ENCODE peak calls at places on chromosome 21, in four cellular contexts. I is GM04504; K is stimulated activated CD4-positive, alpha-beta T cell treated with anti-CD3 and anti-CD28 coated beads, Interleukin-15, amount 100 ng/mL, for 1 hour; R is GM03348. Q is an unnamed sample.

GRCh38 chr21:35045539-35046222 is 3.4 kb downstream of the RUNX1 start:
- DNase-seq in R (no peak), K (no peak), I (no peak), Q (no peak)

GRCh38 chr21:33428669-33429068 is 25.5 kb downstream of the IFNGR2 start:
- DNase-seq in K (no peak), R (peak), I (no peak), Q (no peak)

GRCh38 chr21:14979264-14979663 is 85.5 kb downstream of the NRIP1 start:
- DNase-seq in I (no peak), R (no peak), K (no peak), Q (no peak)

GRCh38 chr21:39885119-39885848 is 18.0 kb downstream of the PCP4 start:
- DNase-seq in R (no peak), I (no peak), K (no peak), Q (no peak)

GRCh38 chr21:14864211-14865021 is 200.4 kb downstream of the NRIP1 start:
- DNase-seq in I (no peak), R (peak), K (no peak), Q (no peak)

GRCh38 chr21:46130721-46131720 is 24.4 kb downstream of the FTCD start:
- DNase-seq in R (no peak), K (no peak), I (no peak), Q (no peak)

GRCh38 chr21:17540530-17540929 is 27.7 kb downstream of the CXADR start:
- DNase-seq in R (no peak), I (no peak), K (no peak), Q (no peak)

GRCh38 chr21:46434322-46434958 is 24.3 kb upstream of the DIP2A start:
- DNase-seq in I (no peak), K (no peak), R (no peak), Q (no peak)

GRCh38 chr21:43290529-43291346 is 121.9 kb downstream of the CRYAA start:
- DNase-seq in R (no peak), I (no peak), K (no peak), Q (peak)

GRCh38 chr21:9730866-9731265 is 790.5 kb upstream of the TPTE start:
- DNase-seq in R (no peak), I (no peak), K (no peak), Q (no peak)

GRCh38 chr21:23955130-23955873 is 1652.0 kb downstream of the MRPL39 start:
- DNase-seq in R (no peak), K (no peak), I (no peak), Q (no peak)

GRCh38 chr21:45853703-45854342 is 127.7 kb upstream of the COL6A1 start:
- DNase-seq in K (no peak), I (no peak), R (no peak), Q (no peak)

GRCh38 chr21:42300956-42301355 is 14.3 kb downstream of the TFF3 start:
- DNase-seq in R (no peak), K (no peak), I (no peak), Q (no peak)

GRCh38 chr21:32378956-32379355 is 13.9 kb downstream of the URB1 start:
- DNase-seq in K (no peak), R (peak), I (peak), Q (no peak)

GRCh38 chr21:37503848-37504467 is 137.4 kb downstream of the DYRK1A start:
- DNase-seq in I (peak), K (no peak), R (peak), Q (no peak)

GRCh38 chr21:39502631-39503030 is 50.9 kb downstream of the SH3BGR start:
- DNase-seq in I (no peak), K (no peak), R (no peak), Q (no peak)

GRCh38 chr21:25772680-25773079 is 37.9 kb downstream of the GABPA start:
- DNase-seq in K (no peak), R (no peak), I (no peak), Q (no peak)

GRCh38 chr21:24045775-24046215 is 1561.5 kb downstream of the MRPL39 start:
- DNase-seq in R (no peak), I (no peak), K (no peak), Q (peak)

GRCh38 chr21:39006653-39007417 is 176.4 kb downstream of the PSMG1 start:
- DNase-seq in R (no peak), K (no peak), I (no peak), Q (no peak)

GRCh38 chr21:38434913-38435533 is 63.3 kb downstream of the ERG start:
- DNase-seq in I (no peak), R (peak), K (no peak), Q (no peak)

GRCh38 chr21:38311765-38312164 is 55.0 kb downstream of the KCNJ15 start:
- DNase-seq in R (no peak), I (no peak), K (no peak), Q (no peak)

GRCh38 chr21:34603002-34603709 is 11.8 kb downstream of the RCAN1 start:
- DNase-seq in R (peak), K (peak), I (peak), Q (peak)

GRCh38 chr21:35475006-35475405 is 425.9 kb upstream of the RUNX1 start:
- DNase-seq in K (no peak), I (no peak), R (peak), Q (no peak)

GRCh38 chr21:32423320-32423719 is 10.8 kb downstream of the EVA1C start:
- DNase-seq in I (peak), K (no peak), R (peak), Q (no peak)